ENCODE peak calls at places on chromosomes 16 and 17, in seven cellular contexts. J is fibroblast of mammary gland, Y is DND-41, P is ovary, C is upper lobe of left lung, V is brain microvascular endothelial cell, T is natural killer cell. A is an unnamed sample.

GRCh38 chr16:84820305-84820684 is 510 bp downstream of the CRISPLD2 start:
- DNase-seq in P (no peak), C (no peak), V (no peak), T (no peak), Y (no peak), J (peak; percentile 46), A (no peak)

GRCh38 chr16:53061701-53062159 is 6.9 kb downstream of the CHD9 start:
- DNase-seq in V (no peak), T (no peak), Y (peak; percentile 35), P (no peak), C (no peak), J (no peak), A (no peak)

GRCh38 chr16:12199524-12199923 is 223.0 kb downstream of the SNX29 start:
- DNase-seq in C (no peak), T (no peak), J (no peak), V (no peak), Y (no peak), P (no peak), A (no peak)

GRCh38 chr17:7992924-7993323 is 9.5 kb upstream of the GUCY2D start:
- DNase-seq in P (no peak), C (no peak), V (no peak), T (no peak), Y (no peak), J (no peak), A (no peak)

GRCh38 chr17:27848941-27849340 is 44.2 kb downstream of the LYRM9 start:
- DNase-seq in V (no peak), Y (no peak), J (no peak), P (no peak), C (no peak), T (no peak), A (no peak)

GRCh38 chr17:879546-879945 is 97.4 kb downstream of the MRM3 start:
- DNase-seq in J (peak; percentile 92), V (peak; percentile 62), P (peak; percentile 84), T (peak; percentile 33), Y (peak; percentile 40), C (no peak), A (peak; percentile 41)

GRCh38 chr17:58516644-58517377 is 2.4 kb upstream of the MTMR4 start:
- DNase-seq in T (no peak), C (no peak), J (no peak), V (no peak), Y (no peak), P (no peak), A (no peak)

GRCh38 chr16:84791088-84791487 is 28.7 kb upstream of the CRISPLD2 start:
- DNase-seq in T (no peak), C (no peak), Y (no peak), J (no peak), V (no peak), P (no peak), A (no peak)

GRCh38 chr17:68584904-68585303 is 16.3 kb downstream of the FAM20A start:
- DNase-seq in Y (no peak), P (no peak), V (no peak), C (no peak), J (no peak), T (no peak), A (no peak)

GRCh38 chr17:51260960-51261958 is 913 bp downstream of the UTP18 start:
- DNase-seq in P (no peak), T (peak; percentile 79), Y (peak; percentile 85), J (no peak), V (no peak), C (peak; percentile 96), A (peak; percentile 32)

GRCh38 chr16:19410435-19411153 is 7.1 kb upstream of the TMC5 start:
- DNase-seq in V (no peak), T (no peak), J (no peak), P (no peak), Y (no peak), C (peak; percentile 92), A (no peak)

GRCh38 chr16:47392114-47392513 is 68.7 kb downstream of the ITFG1 start:
- DNase-seq in T (no peak), V (peak; percentile 56), C (no peak), P (no peak), J (peak; percentile 10), Y (peak; percentile 56), A (no peak)

GRCh38 chr17:40551874-40552768 is 13.2 kb downstream of the CCR7 start:
- DNase-seq in V (peak; percentile 99), T (peak; percentile 9), J (peak; percentile 99), C (peak; percentile 79), Y (peak; percentile 7), P (no peak), A (peak; percentile 73)

DNA sequence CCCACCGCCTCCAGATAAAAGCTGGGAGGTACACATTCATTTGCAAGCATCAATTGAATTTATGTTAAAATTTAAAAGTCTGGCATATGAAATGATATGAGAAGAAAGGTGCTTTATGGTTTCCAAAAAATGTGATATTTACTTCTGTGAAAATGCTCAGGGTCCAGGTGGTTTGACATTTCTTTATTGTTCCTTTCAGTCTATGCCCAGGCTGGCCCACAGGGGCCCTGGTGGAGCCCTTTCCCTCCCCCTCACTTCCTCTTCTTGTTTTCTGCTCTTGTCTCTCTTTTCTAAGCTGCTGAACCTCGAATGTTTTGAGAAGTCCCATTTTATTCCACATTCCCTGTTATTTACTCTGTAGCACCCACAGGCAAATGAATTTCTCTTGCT is 127.8 kb downstream of the HS3ST3B1 start:
- DNase-seq in C (no peak), T (no peak), P (no peak), V (no peak), J (no peak), Y (peak; percentile 80), A (no peak)
- TF ChIP-seq CTCF in C (no peak), T (no peak), P (no peak), V (no peak), J (no peak), Y (peak; percentile 58), A (peak; percentile 6)

DNA sequence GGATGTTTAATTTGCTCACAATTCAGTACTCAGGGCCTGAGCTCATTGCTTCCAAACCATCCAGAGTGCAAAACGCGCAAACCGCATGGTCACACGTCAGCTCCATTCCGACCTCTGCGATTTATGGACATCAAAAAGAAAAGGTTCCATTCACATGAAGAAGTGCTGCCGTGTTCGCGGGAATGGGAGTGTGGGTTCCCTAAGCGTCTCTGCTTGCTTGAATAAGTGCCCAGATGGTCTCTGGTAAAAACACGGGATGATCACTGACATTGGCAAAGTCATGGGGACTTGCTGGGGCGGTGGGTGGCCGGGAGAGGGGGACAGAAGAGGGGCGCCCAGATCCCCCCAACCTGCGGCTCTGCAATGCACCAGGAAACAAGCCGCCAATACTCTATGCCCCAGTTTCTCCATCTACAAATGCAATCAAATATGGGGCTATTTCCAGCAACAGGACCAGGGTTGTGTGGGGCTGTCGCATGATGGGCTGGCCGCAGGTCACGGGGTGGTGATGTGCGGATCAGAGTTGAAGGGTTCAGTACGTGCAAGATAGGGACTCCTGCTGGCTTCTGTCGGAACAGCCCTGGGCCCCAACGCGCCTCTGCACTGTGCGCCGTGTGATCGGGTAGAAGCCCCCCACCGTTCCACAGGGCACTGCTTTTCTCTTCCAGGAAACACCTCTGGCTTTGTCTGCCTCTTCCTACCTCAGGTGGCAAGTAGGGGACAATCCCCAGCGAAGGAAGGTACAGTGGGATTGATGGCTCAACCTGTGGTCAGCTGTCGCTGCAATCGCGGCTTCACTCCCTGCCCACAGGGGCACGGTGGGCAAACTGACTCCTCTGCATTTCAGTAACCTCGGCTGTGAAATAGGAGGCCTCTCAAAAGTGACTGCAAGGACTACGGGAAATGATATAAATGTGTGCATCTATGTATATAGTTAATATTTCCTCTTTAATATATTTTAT is 11.2 kb downstream of the FOXF1 start:
- DNase-seq in T (no peak), P (no peak), C (peak; percentile 50), V (no peak), Y (no peak), J (no peak), A (no peak)
- TF ChIP-seq CTCF in T (no peak), P (no peak), C (no peak), V (no peak), Y (no peak), J (no peak), A (no peak)

GRCh38 chr16:1176280-1176897 is 23.5 kb downstream of the CACNA1H start:
- DNase-seq in T (no peak), V (no peak), C (no peak), Y (no peak), P (no peak), J (no peak), A (no peak)
- TF ChIP-seq CTCF in T (no peak), V (no peak), C (no peak), Y (no peak), P (no peak), J (no peak), A (no peak)

DNA sequence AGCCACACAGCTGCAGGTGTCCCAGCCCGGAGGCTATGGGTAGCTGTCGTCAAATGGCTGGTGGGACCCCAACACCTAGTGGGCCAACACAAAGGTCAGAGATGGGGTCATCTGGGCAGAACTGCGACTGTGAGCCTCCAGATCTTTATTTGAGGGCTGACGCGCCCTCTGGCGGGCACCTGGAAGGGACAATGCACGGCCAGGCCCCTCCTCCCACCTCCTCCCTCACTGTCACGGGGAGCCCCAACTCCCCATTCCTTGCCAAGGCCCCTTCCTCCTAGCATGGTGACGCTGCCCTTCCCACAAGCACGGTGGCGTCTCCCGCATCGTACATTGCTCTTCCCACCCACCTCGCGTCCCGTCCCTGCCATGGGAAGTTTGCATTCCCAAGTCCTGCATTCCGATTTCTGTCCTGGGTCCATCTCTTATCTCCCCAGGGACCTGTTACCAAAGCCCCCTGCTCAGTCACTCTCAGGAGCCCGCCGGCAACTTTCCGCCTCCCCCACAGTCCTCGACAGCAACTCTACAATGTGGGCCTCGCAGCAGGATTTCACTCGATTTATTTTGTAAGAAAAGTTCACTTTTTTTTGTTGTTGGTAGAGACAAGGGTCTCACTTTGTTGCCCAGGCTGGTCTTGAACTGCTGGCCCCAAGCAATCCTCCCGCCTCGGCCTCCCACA is 1.0 kb downstream of the TLE7 start:
- DNase-seq in P (no peak), T (no peak), C (no peak), J (no peak), V (no peak), Y (no peak), A (no peak)
- TF ChIP-seq CTCF in P (no peak), T (no peak), C (no peak), J (no peak), V (peak; percentile 35), Y (no peak), A (no peak)

GRCh38 chr17:42027961-42028790 is 8.3 kb downstream of the NKIRAS2 start:
- DNase-seq in T (no peak), C (peak; percentile 77), P (no peak), V (no peak), J (no peak), Y (no peak), A (no peak)
- TF ChIP-seq CTCF in T (no peak), C (no peak), P (no peak), V (peak; percentile 46), J (peak; percentile 13), Y (peak; percentile 40), A (no peak)

DNA sequence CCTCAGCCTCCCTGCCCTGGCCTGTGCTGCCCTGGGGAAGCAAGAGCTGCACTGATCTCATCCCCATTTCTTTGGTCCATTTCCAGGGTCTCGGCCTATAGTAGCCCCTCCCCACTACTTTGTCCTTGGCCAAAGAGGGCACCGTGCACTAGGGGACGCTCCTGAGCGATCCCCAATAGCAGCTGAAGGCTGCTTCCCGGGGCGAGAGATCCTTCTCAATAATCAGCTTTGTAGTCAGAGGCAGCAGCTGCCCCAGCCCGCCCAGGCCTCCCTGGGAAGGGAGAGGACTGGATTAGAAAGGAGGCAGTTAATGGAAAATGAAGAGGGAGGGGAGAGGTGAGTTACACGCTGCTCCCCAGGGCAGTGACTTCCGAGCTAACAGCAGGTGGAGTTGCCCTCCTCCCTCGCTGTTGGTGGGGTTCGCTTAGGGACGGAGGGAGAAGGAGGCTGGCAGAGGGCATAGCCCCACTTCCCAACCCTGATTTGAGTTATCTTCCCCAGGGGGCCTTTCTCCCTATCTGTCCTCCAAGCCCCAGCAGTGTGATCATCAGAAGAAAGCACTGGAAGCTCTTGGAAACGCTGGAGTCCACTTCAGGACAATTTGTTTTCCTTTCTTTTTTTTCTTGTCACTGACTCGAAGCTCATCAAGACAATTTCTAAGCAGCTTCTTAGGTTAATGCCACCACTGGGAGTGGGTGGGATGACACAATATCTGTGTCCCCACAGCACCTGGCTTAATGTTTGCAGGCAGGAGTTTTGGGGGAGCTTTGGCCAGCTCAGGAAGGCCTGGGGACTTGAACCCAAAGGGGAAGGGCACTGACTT is 2.6 kb downstream of the MXRA7 start:
- DNase-seq in Y (no peak), J (peak; percentile 51), C (no peak), V (no peak), P (no peak), T (no peak), A (no peak)
- TF ChIP-seq CTCF in Y (no peak), J (peak; percentile 54), C (no peak), V (peak; percentile 61), P (no peak), T (no peak), A (peak; percentile 45)